ENCODE peak calls at places on chromosomes 13 and 19, in eight cellular contexts. N is activated B cell treated with CpG ODN at 0.5 μM for 24 hours; I is A549; R is right lobe of liver; J is RWPE1; E is upper lobe of right lung; K is CD8-positive, alpha-beta T cell; F is mucosa of descending colon. X is an unnamed sample.
A peak's percentile ranks its signal among the peaks of the same experiment; 100 is the strongest.

GRCh38 chr19:34165295-34165738 is 7.0 kb upstream of the LSM14A start:
- DNase-seq in K (no peak), J (no peak), N (no peak), F (no peak), E (no peak), R (no peak), I (no peak), X (no peak)

GRCh38 chr13:30737511-30738342 is 2.4 kb downstream of the ALOX5AP start:
- DNase-seq in K (no peak), N (no peak), I (no peak), E (no peak), R (no peak), F (no peak), J (no peak), X (no peak)

GRCh38 chr19:2853015-2853606 is 11.8 kb downstream of the ZNF555 start:
- DNase-seq in F (no peak), I (no peak), J (no peak), E (no peak), R (no peak), N (no peak), K (no peak), X (no peak)

GRCh38 chr19:7224205-7224833 is 69.9 kb downstream of the INSR start:
- DNase-seq in K (no peak), I (no peak), F (peak; percentile 60), E (no peak), R (peak; percentile 68), J (no peak), N (no peak), X (no peak)

GRCh38 chr19:2627319-2627829 is 75.1 kb downstream of the GNG7 start:
- DNase-seq in F (no peak), E (peak; percentile 89), K (no peak), R (peak; percentile 90), I (peak; percentile 81), N (peak; percentile 68), J (peak; percentile 95), X (no peak)

GRCh38 chr19:8081569-8082550 is 29.3 kb downstream of the CCL25 start:
- DNase-seq in N (no peak), E (no peak), J (no peak), K (no peak), F (no peak), I (peak; percentile 35), R (no peak), X (no peak)

GRCh38 chr13:45621950-45622349 is 6.4 kb upstream of the ERICH6B start:
- DNase-seq in I (no peak), F (no peak), E (no peak), N (no peak), K (no peak), R (no peak), J (no peak), X (no peak)

GRCh38 chr19:56105090-56105701 is 15.9 kb downstream of the ZNF787 start:
- DNase-seq in J (no peak), F (peak; percentile 92), K (peak; percentile 64), R (peak; percentile 89), I (peak; percentile 77), E (peak; percentile 92), N (peak; percentile 49), X (no peak)

GRCh38 chr13:110485604-110486003 is 75.9 kb downstream of the RAB20 start:
- DNase-seq in E (no peak), K (no peak), I (no peak), J (no peak), N (no peak), R (no peak), F (no peak), X (no peak)

GRCh38 chr19:51571599-51571998 is 516 bp downstream of the ZNF175 start:
- DNase-seq in N (no peak), R (no peak), J (peak; percentile 5), I (peak; percentile 18), F (no peak), E (no peak), K (no peak), X (no peak)

GRCh38 chr19:11673608-11674041 is 65.1 kb downstream of the ZNF823 start:
- DNase-seq in I (peak; percentile 21), F (peak; percentile 82), R (peak; percentile 61), N (no peak), J (peak; percentile 17), E (peak; percentile 87), K (no peak), X (peak; percentile 57)

GRCh38 chr19:1383311-1384084 is at the start of gene NDUFS7:
- DNase-seq in F (peak; percentile 90), J (peak; percentile 72), N (peak; percentile 98), K (peak; percentile 95), R (peak; percentile 90), I (peak; percentile 93), E (peak; percentile 94), X (peak; percentile 90)
- TF ChIP-seq CTCF in F (no peak), J (no peak), N (no peak), K (no peak), R (peak; percentile 40), I (peak; percentile 12), E (no peak), X (peak; percentile 25)

GRCh38 chr19:13839938-13840750 is 36.8 kb upstream of the NANOS3 start:
- DNase-seq in E (peak; percentile 84), I (peak; percentile 66), J (peak; percentile 71), F (peak; percentile 90), N (peak; percentile 41), K (peak; percentile 57), R (peak; percentile 72), X (no peak)
- TF ChIP-seq CTCF in E (no peak), I (no peak), J (no peak), F (no peak), N (no peak), K (no peak), R (no peak), X (no peak)

GRCh38 chr13:35765941-35766340 is 289.5 kb upstream of the MAB21L1 start:
- DNase-seq in F (no peak), J (no peak), E (no peak), N (no peak), I (no peak), K (no peak), R (no peak), X (no peak)
- TF ChIP-seq CTCF in F (no peak), J (no peak), E (no peak), N (no peak), I (no peak), K (no peak), R (no peak), X (no peak)

GRCh38 chr13:98581971-98582702 is 5.2 kb upstream of the STK24 start:
- DNase-seq in J (no peak), I (no peak), R (no peak), N (no peak), K (no peak), E (no peak), F (no peak), X (no peak)
- TF ChIP-seq CTCF in J (no peak), I (no peak), R (no peak), N (no peak), K (no peak), E (no peak), F (no peak), X (no peak)

GRCh38 chr13:46893820-46894533 is 2.9 kb downstream of the HTR2A start:
- DNase-seq in F (peak; percentile 77), R (peak; percentile 71), K (peak; percentile 65), E (peak; percentile 90), J (peak; percentile 62), N (peak; percentile 67), I (peak; percentile 19), X (peak; percentile 82)
- TF ChIP-seq CTCF in F (peak; percentile 86), R (peak; percentile 69), K (peak; percentile 86), E (peak; percentile 96), J (peak; percentile 90), N (peak; percentile 72), I (peak; percentile 71), X (peak; percentile 84)

DNA sequence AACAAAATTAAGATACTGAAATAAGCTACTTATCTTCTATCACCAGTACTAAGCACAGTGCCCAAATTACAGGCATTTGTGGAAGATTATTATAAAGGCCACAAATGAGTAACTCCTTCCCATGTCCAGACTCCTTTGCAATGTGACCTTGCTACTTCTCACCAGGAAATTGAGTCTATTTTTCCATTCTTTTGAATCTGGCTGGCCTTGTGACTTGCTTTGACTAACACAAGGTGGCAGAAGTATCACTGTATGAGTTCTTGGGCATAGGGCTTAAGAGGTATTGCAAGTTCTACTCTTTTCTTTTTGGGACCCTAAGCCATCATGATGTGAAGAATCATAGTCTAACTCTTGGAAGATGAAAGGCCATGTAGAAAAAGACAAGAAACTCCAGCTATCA is 49.9 kb downstream of the UGGT2 start:
- DNase-seq in E (no peak), K (no peak), F (no peak), J (no peak), R (no peak), N (no peak), I (peak; percentile 17), X (no peak)
- TF ChIP-seq CTCF in E (no peak), K (no peak), F (no peak), J (no peak), R (no peak), N (no peak), I (no peak), X (no peak)

GRCh38 chr19:49866933-49867782 is at the start of gene PNKP:
- DNase-seq in I (peak; percentile 96), J (peak; percentile 93), R (peak; percentile 93), K (peak; percentile 83), E (peak; percentile 96), F (peak; percentile 91), N (peak; percentile 92), X (peak; percentile 97)
- TF ChIP-seq CTCF in I (no peak), J (no peak), R (no peak), K (no peak), E (no peak), F (no peak), N (no peak), X (no peak)

GRCh38 chr13:28955264-28955966 is 135.3 kb downstream of the MTUS2 start:
- DNase-seq in F (no peak), E (no peak), R (no peak), N (no peak), J (no peak), K (no peak), I (no peak), X (no peak)

GRCh38 chr13:28958018-28958417 is 137.9 kb downstream of the MTUS2 start:
- DNase-seq in J (no peak), R (no peak), I (no peak), N (no peak), F (no peak), K (no peak), E (no peak), X (no peak)

GRCh38 chr13:28954810-28955209 is 134.7 kb downstream of the MTUS2 start:
- DNase-seq in K (no peak), J (no peak), E (no peak), N (no peak), I (no peak), R (no peak), F (no peak), X (no peak)

DNA sequence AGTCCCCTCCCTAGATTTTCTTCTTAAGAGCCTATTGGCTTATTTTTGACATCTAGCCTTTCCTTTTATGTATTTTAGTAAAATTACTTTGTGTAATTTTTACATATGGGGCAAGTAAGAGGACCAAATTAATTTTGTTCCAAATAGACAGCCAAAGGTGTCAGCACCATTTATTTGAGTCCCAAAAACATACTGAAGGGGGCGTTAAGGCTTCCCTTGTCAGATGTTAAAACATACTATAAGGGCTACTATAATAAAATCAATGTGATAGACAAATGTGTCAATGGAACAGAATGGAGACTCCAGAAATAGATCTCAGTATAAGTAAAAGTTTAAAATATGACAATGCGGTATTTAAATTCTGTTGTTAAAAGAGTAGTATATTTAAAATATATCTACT is 133.6 kb downstream of the MTUS2 start:
- DNase-seq in R (no peak), F (no peak), I (no peak), K (no peak), E (no peak), N (no peak), J (no peak), X (no peak)
- TF ChIP-seq CTCF in R (no peak), F (no peak), I (no peak), K (no peak), E (no peak), N (no peak), J (no peak), X (no peak)